ENCODE peak calls at places on chromosomes 6 and 20, in five cellular contexts. One of them, this sample, is unnamed.

GRCh38 chr20:34111057-34111711 is 859 bp downstream of the EIF2S2 start:
- DNase-seq in NCI-H1092: no peak
- DNase-seq in Caki2: no peak
- DNase-seq in renal cortical epithelial cell: peak; percentile 82
- DNase-seq in fibroblast of the aortic adventitia: peak; percentile 81
- DNase-seq in this sample: peak; percentile 80

GRCh38 chr6:149079456-149079855 is 238.1 kb upstream of the TAB2 start:
- DNase-seq in NCI-H1092: no peak
- DNase-seq in Caki2: no peak
- DNase-seq in renal cortical epithelial cell: no peak
- DNase-seq in fibroblast of the aortic adventitia: no peak
- DNase-seq in this sample: no peak

GRCh38 chr20:1992359-1992758 is 1.5 kb downstream of the PDYN start:
- DNase-seq in NCI-H1092: no peak
- DNase-seq in Caki2: no peak
- DNase-seq in renal cortical epithelial cell: no peak
- DNase-seq in fibroblast of the aortic adventitia: no peak
- DNase-seq in this sample: no peak

GRCh38 chr6:105807905-105808304 is 278.2 kb upstream of the PRDM1 start:
- DNase-seq in NCI-H1092: no peak
- DNase-seq in Caki2: no peak
- DNase-seq in renal cortical epithelial cell: no peak
- DNase-seq in fibroblast of the aortic adventitia: no peak
- DNase-seq in this sample: no peak

GRCh38 chr20:50470249-50470858 is 39.8 kb upstream of the PTPN1 start:
- DNase-seq in NCI-H1092: no peak
- DNase-seq in Caki2: peak; percentile 52
- DNase-seq in renal cortical epithelial cell: no peak
- DNase-seq in fibroblast of the aortic adventitia: no peak
- DNase-seq in this sample: no peak

GRCh38 chr20:43667341-43668132 is 623 bp downstream of the MYBL2 start:
- DNase-seq in NCI-H1092: no peak
- DNase-seq in Caki2: peak; percentile 14
- DNase-seq in renal cortical epithelial cell: no peak
- DNase-seq in fibroblast of the aortic adventitia: no peak
- DNase-seq in this sample: no peak

GRCh38 chr6:47200536-47201334 is 109.0 kb downstream of the TNFRSF21 start:
- DNase-seq in NCI-H1092: no peak
- DNase-seq in Caki2: peak; percentile 30
- DNase-seq in renal cortical epithelial cell: peak; percentile 79
- DNase-seq in fibroblast of the aortic adventitia: no peak
- DNase-seq in this sample: no peak

GRCh38 chr20:18404172-18404571 is 62.7 kb downstream of the DZANK1 start:
- DNase-seq in NCI-H1092: no peak
- DNase-seq in Caki2: no peak
- DNase-seq in renal cortical epithelial cell: peak; percentile 42
- DNase-seq in fibroblast of the aortic adventitia: no peak
- DNase-seq in this sample: no peak

GRCh38 chr20:13207016-13207415 is 14.1 kb upstream of the ISM1 start:
- DNase-seq in NCI-H1092: no peak
- DNase-seq in Caki2: no peak
- DNase-seq in renal cortical epithelial cell: no peak
- DNase-seq in fibroblast of the aortic adventitia: no peak
- DNase-seq in this sample: no peak

GRCh38 chr6:68343901-68344300 is 291.2 kb upstream of the ADGRB3 start:
- DNase-seq in NCI-H1092: peak; percentile 50
- DNase-seq in Caki2: peak; percentile 25
- DNase-seq in renal cortical epithelial cell: peak; percentile 29
- DNase-seq in fibroblast of the aortic adventitia: peak; percentile 2
- DNase-seq in this sample: no peak

GRCh38 chr6:71466362-71466761 is 177.8 kb downstream of the OGFRL1 start:
- DNase-seq in NCI-H1092: no peak
- DNase-seq in Caki2: no peak
- DNase-seq in renal cortical epithelial cell: no peak
- DNase-seq in fibroblast of the aortic adventitia: no peak
- DNase-seq in this sample: no peak

GRCh38 chr20:45448250-45448649 is 21.3 kb upstream of the WFDC2 start:
- DNase-seq in NCI-H1092: no peak
- DNase-seq in Caki2: no peak
- DNase-seq in renal cortical epithelial cell: peak; percentile 18
- DNase-seq in fibroblast of the aortic adventitia: no peak
- DNase-seq in this sample: no peak

GRCh38 chr20:11585752-11586352 is 331.8 kb upstream of the BTBD3 start:
- DNase-seq in NCI-H1092: peak; percentile 17
- DNase-seq in Caki2: no peak
- DNase-seq in renal cortical epithelial cell: peak; percentile 50
- DNase-seq in fibroblast of the aortic adventitia: peak; percentile 15
- DNase-seq in this sample: peak; percentile 3

GRCh38 chr6:109793015-109793414 is 101.9 kb downstream of the FIG4 start:
- DNase-seq in NCI-H1092: no peak
- DNase-seq in Caki2: peak; percentile 2
- DNase-seq in renal cortical epithelial cell: peak; percentile 77
- DNase-seq in fibroblast of the aortic adventitia: no peak
- DNase-seq in this sample: no peak

GRCh38 chr6:105324386-105325000 is 78.4 kb downstream of the PREP start:
- DNase-seq in NCI-H1092: peak; percentile 29
- DNase-seq in Caki2: no peak
- DNase-seq in renal cortical epithelial cell: peak; percentile 17
- DNase-seq in fibroblast of the aortic adventitia: no peak
- DNase-seq in this sample: no peak

GRCh38 chr20:53848304-53848703 is 222.1 kb downstream of the BCAS1 start:
- DNase-seq in NCI-H1092: no peak
- DNase-seq in Caki2: no peak
- DNase-seq in renal cortical epithelial cell: no peak
- DNase-seq in fibroblast of the aortic adventitia: no peak
- DNase-seq in this sample: no peak

GRCh38 chr6:2952557-2953095 is 18.7 kb downstream of the SERPINB6 start:
- DNase-seq in NCI-H1092: no peak
- DNase-seq in Caki2: peak; percentile 97
- DNase-seq in renal cortical epithelial cell: peak; percentile 80
- DNase-seq in fibroblast of the aortic adventitia: peak; percentile 91
- DNase-seq in this sample: peak; percentile 90

GRCh38 chr20:4427936-4428581 is 293.6 kb upstream of the PRND start:
- DNase-seq in NCI-H1092: no peak
- DNase-seq in Caki2: no peak
- DNase-seq in renal cortical epithelial cell: no peak
- DNase-seq in fibroblast of the aortic adventitia: peak; percentile 4
- DNase-seq in this sample: no peak

GRCh38 chr20:54726687-54727086 is 251.3 kb downstream of the DOK5 start:
- DNase-seq in NCI-H1092: no peak
- DNase-seq in Caki2: no peak
- DNase-seq in renal cortical epithelial cell: no peak
- DNase-seq in fibroblast of the aortic adventitia: no peak
- DNase-seq in this sample: no peak

GRCh38 chr6:40344566-40345185 is 242.5 kb downstream of the LRFN2 start:
- DNase-seq in NCI-H1092: no peak
- DNase-seq in Caki2: no peak
- DNase-seq in renal cortical epithelial cell: no peak
- DNase-seq in fibroblast of the aortic adventitia: no peak
- DNase-seq in this sample: no peak

GRCh38 chr6:113594726-113595125 is 262.4 kb upstream of the MARCKS start:
- DNase-seq in NCI-H1092: no peak
- DNase-seq in Caki2: no peak
- DNase-seq in renal cortical epithelial cell: peak; percentile 28
- DNase-seq in fibroblast of the aortic adventitia: no peak
- DNase-seq in this sample: no peak

GRCh38 chr6:7819641-7820040 is 90.9 kb downstream of the TXNDC5 start:
- DNase-seq in NCI-H1092: no peak
- DNase-seq in Caki2: no peak
- DNase-seq in renal cortical epithelial cell: no peak
- DNase-seq in fibroblast of the aortic adventitia: peak; percentile 59
- DNase-seq in this sample: peak; percentile 23

This sample was measured in fibroblast of gingiva.